ENCODE peak calls at places on chromosomes 5 and 9, in five cellular contexts. J is mammary epithelial cell, Y is fibroblast of lung, P is astrocyte, H is GM23248. R is an unnamed sample.

GRCh38 chr9:125894566-125894965 is 147.4 kb downstream of the PBX3 start:
- DNase-seq in J (no peak), Y (no peak), P (no peak), H (no peak), R (no peak)

GRCh38 chr9:109681301-109681700 is 98.7 kb upstream of the PALM2AKAP2 start:
- DNase-seq in J (no peak), Y (no peak), P (no peak), H (no peak), R (no peak)

GRCh38 chr5:116738948-116739339 is 164.3 kb upstream of the SEMA6A start:
- DNase-seq in J (no peak), Y (peak; percentile 6), P (no peak), H (no peak), R (no peak)

GRCh38 chr5:175344331-175345200 is 99.4 kb downstream of the DRD1 start:
- DNase-seq in J (no peak), Y (peak; percentile 89), P (peak; percentile 86), H (peak; percentile 3), R (peak; percentile 64)

GRCh38 chr9:129412814-129413536 is 207.9 kb downstream of the C9orf50 start:
- DNase-seq in J (peak; percentile 41), Y (peak; percentile 81), P (peak; percentile 73), H (peak; percentile 94), R (peak; percentile 69)

GRCh38 chr5:150350524-150351344 is 6.8 kb upstream of the TCOF1 start:
- DNase-seq in J (peak; percentile 55), Y (peak; percentile 42), P (peak; percentile 27), H (peak; percentile 85), R (peak; percentile 18)

GRCh38 chr9:124550080-124550479 is 42.9 kb upstream of the NR5A1 start:
- DNase-seq in J (no peak), Y (no peak), P (no peak), H (no peak), R (no peak)

GRCh38 chr5:133519191-133519590 is 93.2 kb downstream of the FSTL4 start:
- DNase-seq in J (no peak), Y (no peak), P (no peak), H (no peak), R (no peak)

GRCh38 chr9:98639133-98639532 is 69.6 kb downstream of the GABBR2 start:
- DNase-seq in J (no peak), Y (no peak), P (no peak), H (no peak), R (no peak)

GRCh38 chr5:181044093-181044599 is 4.1 kb downstream of the BTNL9 start:
- DNase-seq in J (no peak), Y (no peak), P (no peak), H (no peak), R (no peak)

GRCh38 chr5:111385970-111386831 is 126.1 kb downstream of the STARD4 start:
- DNase-seq in J (no peak), Y (no peak), P (no peak), H (peak; percentile 19), R (peak; percentile 88)

GRCh38 chr5:79689541-79690466 is at the start of gene CMYA5:
- DNase-seq in J (peak; percentile 72), Y (peak; percentile 28), P (no peak), H (peak; percentile 66), R (no peak)

GRCh38 chr5:73454379-73455036 is 5.9 kb upstream of the FOXD1 start:
- DNase-seq in J (peak; percentile 69), Y (peak; percentile 55), P (no peak), H (peak; percentile 78), R (peak; percentile 62)

GRCh38 chr9:35367451-35367850 is 122.5 kb upstream of the RUSC2 start:
- DNase-seq in J (peak; percentile 83), Y (peak; percentile 97), P (peak; percentile 96), H (peak; percentile 93), R (peak; percentile 62)

GRCh38 chr9:35370241-35370640 is 119.7 kb upstream of the RUSC2 start:
- DNase-seq in J (no peak), Y (no peak), P (no peak), H (no peak), R (no peak)

GRCh38 chr9:35364817-35365585 is 124.9 kb upstream of the RUSC2 start:
- DNase-seq in J (no peak), Y (no peak), P (no peak), H (no peak), R (no peak)

DNA sequence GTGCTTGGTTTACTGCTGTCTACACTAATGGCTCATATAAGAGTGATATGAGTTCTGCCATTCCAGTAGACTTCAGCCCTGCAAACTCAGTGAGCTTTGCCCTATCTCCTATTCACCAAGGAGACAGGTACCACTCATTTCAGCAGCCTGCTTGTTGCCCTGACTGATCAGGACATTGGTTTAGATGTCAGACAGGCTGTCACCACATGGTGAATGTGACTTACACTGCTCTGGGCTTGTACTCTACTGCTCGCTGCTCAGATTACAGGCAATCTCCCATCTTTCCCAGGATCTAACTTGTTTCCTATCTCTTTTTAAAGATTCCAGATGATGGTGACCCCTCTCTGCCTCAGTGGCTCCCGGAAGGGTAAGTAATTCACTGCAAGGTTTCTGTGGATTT is 123.3 kb upstream of the RUSC2 start:
- DNase-seq in J (no peak), Y (no peak), P (no peak), H (no peak), R (no peak)
- TF ChIP-seq EZH2 in J (no peak), Y (no peak), P (no peak), H (no peak), R (no peak)

DNA sequence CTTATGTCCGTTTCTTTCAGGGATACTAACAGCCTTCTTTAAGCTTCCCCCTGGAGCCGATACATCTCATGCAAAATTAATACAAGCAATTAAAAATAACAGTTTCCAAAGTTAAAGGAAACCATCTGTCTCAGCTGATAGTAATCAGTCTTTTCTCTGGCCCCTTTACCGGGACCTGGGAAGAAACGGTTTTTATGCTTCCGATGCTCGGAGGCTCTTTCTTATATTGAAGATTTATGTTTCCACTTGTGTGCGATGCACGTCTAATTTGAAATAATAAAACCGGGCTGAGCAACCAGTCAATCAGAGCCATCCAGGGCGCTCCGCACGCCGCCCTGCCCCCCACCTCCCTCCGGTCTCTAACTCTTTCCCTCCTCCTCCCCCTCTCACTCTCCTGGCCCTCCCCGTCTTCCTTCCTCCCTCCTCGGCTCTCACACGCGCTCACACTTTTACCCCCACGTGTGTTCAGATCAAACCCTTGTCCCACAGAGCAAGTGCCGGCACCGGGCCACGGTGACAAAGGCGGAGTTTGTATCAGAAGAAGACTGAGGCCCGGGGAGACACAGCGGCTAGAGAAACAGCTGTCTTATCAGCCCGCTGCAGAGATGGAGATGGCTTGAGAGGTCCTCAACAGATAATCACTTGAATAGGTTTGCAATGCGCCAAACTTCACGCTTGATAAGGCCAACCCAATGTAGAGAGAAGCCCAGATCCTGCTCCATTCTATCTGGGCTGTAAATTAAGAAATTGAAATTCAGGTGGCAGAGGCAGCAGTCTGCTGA is 5.1 kb upstream of the ELAVL2 start:
- DNase-seq in J (no peak), Y (no peak), P (no peak), H (no peak), R (no peak)
- TF ChIP-seq EZH2 in J (peak; percentile 99), Y (no peak), P (no peak), H (no peak), R (no peak)

DNA sequence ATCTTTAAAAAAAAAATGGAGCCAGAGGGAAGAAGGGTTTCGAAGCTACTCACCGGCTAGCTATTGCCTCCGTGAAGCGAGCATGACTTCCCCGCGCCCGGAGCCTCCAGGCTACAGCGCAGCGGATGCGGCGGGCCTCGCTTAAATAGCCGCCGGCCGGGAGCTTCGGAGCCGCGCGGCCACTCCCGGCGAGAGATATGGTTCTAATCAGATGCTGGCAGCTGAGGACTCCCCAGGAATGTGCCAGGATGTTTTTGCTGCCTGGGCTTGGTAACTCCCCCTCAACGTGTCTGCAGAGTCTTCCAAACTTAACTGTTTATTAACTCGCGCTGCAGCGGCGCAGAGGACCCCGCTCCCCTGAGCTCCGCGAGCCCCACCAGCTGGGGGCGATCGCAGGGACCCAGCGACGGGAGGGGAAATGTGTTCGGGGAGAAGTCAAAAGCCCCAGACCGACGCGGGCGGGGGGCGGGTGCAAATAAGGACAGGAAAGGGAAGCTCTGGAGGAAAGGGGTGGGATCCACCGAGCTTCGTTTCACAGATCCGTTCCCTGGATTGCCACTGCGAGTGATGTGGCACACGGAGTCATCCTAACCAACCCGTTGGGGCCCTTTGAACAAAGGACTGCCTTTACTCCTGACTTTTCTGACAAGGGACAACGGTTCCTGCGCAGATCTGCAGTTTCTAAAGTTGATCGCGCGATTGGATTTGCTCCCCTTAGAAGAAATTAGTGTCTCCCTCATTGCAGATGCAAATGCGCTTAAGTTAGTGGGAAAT is at the start of gene DAB2:
- DNase-seq in J (peak; percentile 86), Y (peak; percentile 97), P (peak; percentile 96), H (peak; percentile 97), R (peak; percentile 95)
- TF ChIP-seq EZH2 in J (no peak), Y (no peak), P (no peak), H (no peak), R (no peak)

DNA sequence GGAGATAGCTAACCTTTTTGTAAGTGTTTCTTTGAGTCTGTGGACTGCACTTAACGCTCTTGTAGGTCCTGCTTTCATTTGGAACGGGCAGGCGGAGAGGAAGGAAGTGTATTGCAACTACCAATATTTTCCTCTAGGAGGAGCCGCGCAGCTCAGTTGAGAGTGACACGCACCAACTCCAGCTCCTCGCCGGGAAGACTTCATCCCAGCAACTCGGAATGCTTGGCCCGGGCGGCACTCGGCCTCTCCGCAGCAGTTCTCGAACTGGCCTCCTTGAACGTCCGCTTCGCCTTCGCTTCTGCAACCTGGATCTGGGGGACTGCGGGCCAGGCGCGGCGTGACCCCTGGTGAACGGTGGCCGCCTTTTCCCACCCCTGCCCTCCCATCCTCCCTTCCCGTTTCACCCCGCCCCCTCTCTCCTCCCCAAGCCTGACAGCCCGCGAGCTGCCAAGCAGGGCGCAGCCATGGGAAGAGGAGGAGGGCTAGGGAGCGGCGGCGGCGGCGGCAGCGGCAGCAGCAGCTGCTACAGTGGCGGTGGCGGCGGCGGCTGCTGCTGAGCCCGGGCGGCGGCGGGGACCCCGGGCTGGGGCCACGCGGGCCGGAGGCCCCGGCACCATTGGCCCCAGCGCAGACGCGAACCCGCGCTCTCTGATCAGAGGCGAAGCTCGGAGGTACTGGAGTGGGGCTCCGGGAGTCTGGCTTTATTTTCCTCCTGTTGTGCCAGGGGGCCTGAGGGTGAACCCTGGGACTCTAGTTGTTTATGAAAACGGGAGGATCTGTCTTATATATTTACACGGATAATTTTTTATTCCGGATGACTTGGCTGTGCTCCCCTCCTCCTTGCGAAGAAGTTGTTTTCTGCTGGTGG is at the start of gene GHR:
- DNase-seq in J (peak; percentile 84), Y (peak; percentile 88), P (peak; percentile 86), H (peak; percentile 95), R (peak; percentile 89)
- TF ChIP-seq EZH2 in J (no peak), Y (no peak), P (no peak), H (no peak), R (no peak)